ENCODE peak calls at places on chromosomes 12 and 14, in six cellular contexts. C is thoracic aorta, S is AG09309, X is upper lobe of right lung, D is WTC11, O is hepatocyte. Q is an unnamed sample.

GRCh38 chr12:107225626-107226025 is 132.3 kb upstream of the CRY1 start:
- DNase-seq in C (no peak), S (no peak), X (no peak), D (peak; percentile 44), O (no peak), Q (no peak)

GRCh38 chr14:78154827-78155226 is 15.3 kb upstream of the NRXN3 start:
- DNase-seq in C (no peak), S (no peak), X (no peak), D (peak; percentile 58), O (no peak), Q (no peak)

GRCh38 chr12:112868459-112869041 is 38.2 kb upstream of the OAS1 start:
- DNase-seq in C (no peak), S (no peak), X (no peak), D (peak; percentile 48), O (peak; percentile 54), Q (no peak)

GRCh38 chr14:61516957-61517356 is 178.4 kb upstream of the HIF1A start:
- DNase-seq in C (no peak), S (peak; percentile 57), X (no peak), D (no peak), O (no peak), Q (no peak)

GRCh38 chr14:45057881-45058364 is 26.0 kb upstream of the PRPF39 start:
- DNase-seq in C (no peak), S (no peak), X (no peak), D (no peak), O (no peak), Q (no peak)

GRCh38 chr14:90554341-90554740 is 157.5 kb downstream of the CALM1 start:
- DNase-seq in C (peak; percentile 25), S (no peak), X (peak; percentile 77), D (no peak), O (no peak), Q (no peak)

GRCh38 chr12:124841558-124841945 is 22.1 kb downstream of the SCARB1 start:
- DNase-seq in C (no peak), S (no peak), X (no peak), D (no peak), O (no peak), Q (no peak)

GRCh38 chr12:56413392-56413791 is 35.8 kb downstream of the TIMELESS start:
- DNase-seq in C (no peak), S (no peak), X (no peak), D (peak; percentile 28), O (no peak), Q (no peak)

GRCh38 chr14:33676135-33676566 is 274.7 kb downstream of the EGLN3 start:
- DNase-seq in C (no peak), S (no peak), X (no peak), D (peak; percentile 77), O (peak; percentile 60), Q (peak; percentile 16)

GRCh38 chr12:107992870-107993451 is 136.1 kb upstream of the WSCD2 start:
- DNase-seq in C (no peak), S (no peak), X (no peak), D (peak; percentile 33), O (peak; percentile 73), Q (peak; percentile 36)

GRCh38 chr14:64686216-64686615 is 18.0 kb upstream of the PLEKHG3 start:
- DNase-seq in C (no peak), S (no peak), X (no peak), D (no peak), O (no peak), Q (no peak)

GRCh38 chr12:27382126-27382795 is 49.6 kb downstream of the BMAL2 start:
- DNase-seq in C (no peak), S (peak; percentile 93), X (no peak), D (no peak), O (no peak), Q (no peak)

GRCh38 chr14:102144914-102145313 is 5.2 kb downstream of the WDR20 start:
- DNase-seq in C (no peak), S (no peak), X (no peak), D (no peak), O (no peak), Q (no peak)

GRCh38 chr14:21476925-21477681 is at the start of the genes RAB2B and TOX4:
- DNase-seq in C (peak; percentile 89), S (peak; percentile 95), X (peak; percentile 96), D (peak; percentile 97), O (peak; percentile 98), Q (peak; percentile 92)

GRCh38 chr12:18068355-18068754 is 21.6 kb downstream of the RERGL start:
- DNase-seq in C (no peak), S (no peak), X (no peak), D (no peak), O (no peak), Q (no peak)

GRCh38 chr12:61513972-61514371 is 746.2 kb upstream of the USP15 start:
- DNase-seq in C (no peak), S (no peak), X (no peak), D (no peak), O (no peak), Q (no peak)

GRCh38 chr14:70808023-70808401 is 1.3 kb downstream of the MAP3K9 start:
- DNase-seq in C (no peak), S (no peak), X (peak; percentile 65), D (peak; percentile 52), O (peak; percentile 57), Q (no peak)

GRCh38 chr12:52353766-52354165 is 13.5 kb downstream of the KRT85 start:
- DNase-seq in C (no peak), S (no peak), X (no peak), D (no peak), O (no peak), Q (no peak)

GRCh38 chr12:78101946-78102635 is 271.4 kb downstream of the NAV3 start:
- DNase-seq in C (no peak), S (no peak), X (no peak), D (peak; percentile 22), O (no peak), Q (no peak)

GRCh38 chr12:78095623-78096022 is 264.9 kb downstream of the NAV3 start:
- DNase-seq in C (no peak), S (no peak), X (no peak), D (no peak), O (no peak), Q (no peak)

GRCh38 chr12:78099806-78100205 is 269.1 kb downstream of the NAV3 start:
- DNase-seq in C (no peak), S (no peak), X (no peak), D (no peak), O (no peak), Q (no peak)

GRCh38 chr12:78101181-78101876 is 270.6 kb downstream of the NAV3 start:
- DNase-seq in C (no peak), S (no peak), X (no peak), D (no peak), O (no peak), Q (no peak)

GRCh38 chr12:78096909-78097597 is 266.4 kb downstream of the NAV3 start:
- DNase-seq in C (no peak), S (no peak), X (no peak), D (no peak), O (peak; percentile 42), Q (no peak)
- TF ChIP-seq CTCF in C (no peak), S (peak; percentile 23), X (no peak), D (no peak), O (peak; percentile 32), Q (no peak)

DNA sequence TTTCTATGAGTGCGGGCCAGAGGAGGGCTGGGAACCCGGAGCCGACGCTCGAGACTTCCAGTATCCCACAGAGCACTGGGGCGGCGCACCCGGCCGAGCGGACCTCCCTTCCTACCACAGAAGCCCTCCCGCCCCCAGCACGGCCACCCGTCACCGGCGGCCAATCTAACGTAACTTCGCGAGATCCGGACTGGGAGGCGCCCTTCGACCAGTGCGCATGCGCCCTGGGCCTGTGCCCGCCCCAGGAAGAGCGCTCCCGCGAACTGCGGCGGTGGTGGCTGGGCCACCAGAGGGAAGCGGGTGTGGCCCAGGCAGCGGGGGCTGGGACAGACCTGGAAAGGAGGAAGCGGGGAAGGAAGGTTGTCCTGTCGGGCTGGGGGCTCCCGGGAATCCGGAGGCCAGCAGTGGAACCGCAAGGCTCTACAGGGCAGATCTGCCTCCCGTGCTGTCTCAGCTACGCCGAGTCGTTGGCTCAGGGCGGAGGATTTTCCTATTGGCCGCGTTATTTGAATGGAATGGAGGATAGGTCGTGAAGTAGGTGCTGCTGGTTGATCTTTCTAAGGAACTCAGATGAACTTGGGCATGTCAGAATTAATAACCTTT is at the start of gene PPP1R12A:
- DNase-seq in C (peak; percentile 92), S (peak; percentile 89), X (peak; percentile 99), D (peak; percentile 97), O (peak; percentile 99), Q (peak; percentile 88)
- TF ChIP-seq CTCF in C (peak; percentile 22), S (no peak), X (peak; percentile 12), D (no peak), O (no peak), Q (peak; percentile 16)

GRCh38 chr14:97578982-97579381 is 781.8 kb downstream of the VRK1 start:
- DNase-seq in C (no peak), S (no peak), X (no peak), D (no peak), O (peak; percentile 7), Q (no peak)

GRCh38 chr14:97580923-97581495 is 783.8 kb downstream of the VRK1 start:
- DNase-seq in C (no peak), S (no peak), X (no peak), D (peak; percentile 34), O (peak; percentile 56), Q (peak; percentile 11)

GRCh38 chr14:97584528-97584927 is 787.3 kb downstream of the VRK1 start:
- DNase-seq in C (no peak), S (no peak), X (no peak), D (peak; percentile 18), O (no peak), Q (no peak)
- TF ChIP-seq CTCF in C (no peak), S (no peak), X (no peak), D (no peak), O (no peak), Q (no peak)

GRCh38 chr12:5439788-5440300 is 7.9 kb downstream of the NTF3 start:
- DNase-seq in C (no peak), S (no peak), X (no peak), D (no peak), O (no peak), Q (no peak)

GRCh38 chr12:5440973-5441372 is 9.1 kb downstream of the NTF3 start:
- DNase-seq in C (no peak), S (no peak), X (no peak), D (no peak), O (no peak), Q (no peak)

GRCh38 chr12:5437657-5438056 is 5.7 kb downstream of the NTF3 start:
- DNase-seq in C (no peak), S (no peak), X (no peak), D (no peak), O (no peak), Q (no peak)

GRCh38 chr12:5438671-5439200 is 6.8 kb downstream of the NTF3 start:
- DNase-seq in C (no peak), S (no peak), X (no peak), D (no peak), O (no peak), Q (no peak)

GRCh38 chr12:5439333-5439732 is 7.4 kb downstream of the NTF3 start:
- DNase-seq in C (no peak), S (no peak), X (no peak), D (no peak), O (no peak), Q (no peak)
- TF ChIP-seq CTCF in C (no peak), S (peak; percentile 29), X (no peak), D (no peak), O (no peak), Q (no peak)

Q was measured in neural crest cell.